ENCODE peak calls at places on chromosomes 2 and 18, in five cellular contexts. C, T, W, D and F are unnamed samples. For H3K4me1, the result is how much of the 10 kb centered on the place peaks cover.

GRCh38 chr2:100606740-100607343 is 44.0 kb downstream of the PDCL3 start:
- DNase-seq in D (peak), C (no peak), T (peak), W (peak), F (no peak)

GRCh38 chr18:8253943-8254342 is 355.3 kb upstream of the RAB12 start:
- DNase-seq in T (no peak), D (no peak), C (no peak), W (no peak), F (peak)

GRCh38 chr2:64654993-64655666 is 1.4 kb upstream of the SERTAD2 start:
- DNase-seq in W (no peak), D (peak), T (peak), C (no peak), F (peak)

GRCh38 chr18:23784811-23785245 is 95.6 kb downstream of the LAMA3 start:
- DNase-seq in D (no peak), C (no peak), W (peak), T (peak), F (peak)

GRCh38 chr2:1842945-1843344 is 98.6 kb upstream of the PXDN start:
- DNase-seq in W (no peak), C (no peak), D (no peak), T (no peak), F (no peak)

GRCh38 chr2:128260239-128261138 is 58.2 kb downstream of the HS6ST1 start:
- DNase-seq in D (no peak), C (no peak), T (peak), W (peak), F (peak)

GRCh38 chr2:171798156-171798815 is 95.8 kb downstream of the SLC25A12 start:
- DNase-seq in T (peak), D (no peak), C (no peak), W (peak), F (no peak)

GRCh38 chr18:2326999-2327398 is 244.3 kb downstream of the METTL4 start:
- DNase-seq in D (no peak), C (no peak), T (no peak), W (peak), F (peak)

GRCh38 chr18:73670536-73670935 is 477.1 kb downstream of the FBXO15 start:
- DNase-seq in C (no peak), D (no peak), W (no peak), T (no peak), F (no peak)

GRCh38 chr2:28088970-28089369 is 198.4 kb downstream of the BABAM2 start:
- DNase-seq in T (peak), W (peak), C (no peak), D (no peak), F (no peak)

GRCh38 chr18:65587491-65587890 is 163.3 kb upstream of the CDH7 start:
- DNase-seq in W (no peak), T (no peak), D (no peak), C (no peak), F (no peak)

GRCh38 chr2:171109020-171109419 is 51.7 kb downstream of the TLK1 start:
- DNase-seq in C (no peak), D (no peak), T (no peak), W (no peak), F (no peak)

GRCh38 chr2:207836526-207837133 is 66.9 kb upstream of the FZD5 start:
- DNase-seq in C (no peak), T (no peak), W (no peak), D (no peak), F (no peak)

GRCh38 chr2:200194746-200195145 is 111.7 kb upstream of the SPATS2L start:
- DNase-seq in D (no peak), W (no peak), C (no peak), T (no peak), F (no peak)

GRCh38 chr2:100208375-100208774 is 66.0 kb upstream of the AFF3 start:
- DNase-seq in W (no peak), T (no peak), C (no peak), D (no peak), F (no peak)

GRCh38 chr2:11553661-11554429 is 20.0 kb downstream of the GREB1 start:
- DNase-seq in T (peak), C (no peak), D (no peak), W (peak), F (peak)

GRCh38 chr2:43430489-43430888 is 165.3 kb downstream of the THADA start:
- DNase-seq in D (no peak), C (no peak), T (no peak), W (no peak), F (no peak)

GRCh38 chr2:194087569-194087968 is 1569.5 kb upstream of the SLC39A10 start:
- DNase-seq in C (no peak), T (no peak), W (no peak), D (no peak), F (peak)

GRCh38 chr18:62018034-62018760 is 125.4 kb upstream of the RNF152 start:
- DNase-seq in T (peak), C (no peak), D (no peak), W (peak), F (peak)

GRCh38 chr2:100235098-100235497 is 87.2 kb downstream of the LONRF2 start:
- DNase-seq in C (no peak), D (peak), W (no peak), T (peak), F (no peak)

GRCh38 chr2:121194626-121195025 is 90.4 kb downstream of the TFCP2L1 start:
- DNase-seq in W (no peak), C (no peak), D (no peak), T (no peak), F (no peak)

GRCh38 chr2:27902143-27902542 is 11.6 kb downstream of the BABAM2 start:
- DNase-seq in C (no peak), T (no peak), D (no peak), W (no peak), F (no peak)

GRCh38 chr2:97675714-97676113 is 6.2 kb downstream of the C2orf92 start:
- DNase-seq in T (no peak), C (no peak), D (no peak), W (no peak), F (peak)

GRCh38 chr2:157769866-157770265 is 106.3 kb downstream of the ACVR1 start:
- DNase-seq in W (no peak), D (no peak), T (no peak), C (no peak), F (no peak)

GRCh38 chr2:189679224-189679623 is 4.8 kb downstream of the ANKAR start:
- DNase-seq in W (no peak), C (no peak), T (no peak), D (no peak), F (no peak)

GRCh38 chr2:96647681-96648080 is 5.1 kb downstream of the FER1L5 start:
- DNase-seq in W (no peak), C (no peak), T (no peak), D (no peak), F (no peak)

GRCh38 chr18:79558196-79559120 is 121.1 kb upstream of the CTDP1 start:
- DNase-seq in W (no peak), C (peak), T (no peak), D (no peak), F (no peak)

GRCh38 chr2:207351171-207351570 is 178.6 kb upstream of the CREB1 start:
- DNase-seq in T (no peak), D (no peak), C (no peak), W (no peak), F (no peak)

GRCh38 chr2:240455719-240456606 is 20.5 kb downstream of the GPC1 start:
- DNase-seq in D (no peak), C (peak), T (peak), W (no peak), F (no peak)

GRCh38 chr2:41940715-41941114 is 107.1 kb upstream of the PKDCC start:
- DNase-seq in C (no peak), D (no peak), W (no peak), T (peak), F (no peak)

GRCh38 chr2:18790465-18791171 is 201.2 kb upstream of the NT5C1B start:
- DNase-seq in T (peak), C (no peak), W (no peak), D (no peak), F (no peak)

GRCh38 chr2:64595397-64596160 is 58.1 kb downstream of the SERTAD2 start:
- DNase-seq in C (no peak), T (peak), W (peak), D (peak), F (peak)

GRCh38 chr2:30373881-30374302 is 73.2 kb upstream of the LCLAT1 start:
- DNase-seq in W (peak), C (no peak), T (peak), D (no peak), F (no peak)

GRCh38 chr2:241894681-241895426 is 25.3 kb downstream of the RTP5 start:
- DNase-seq in D (no peak), T (no peak), C (peak), W (no peak), F (no peak)

GRCh38 chr2:205435970-205436369 is 246.3 kb upstream of the NRP2 start:
- DNase-seq in D (no peak), T (peak), W (peak), C (no peak), F (no peak)

GRCh38 chr2:181678033-181678586 is 2.2 kb downstream of the NEUROD1 start:
- DNase-seq in W (peak), C (peak), D (no peak), T (peak), F (peak)

GRCh38 chr2:216142540-216142939 is 33.4 kb downstream of the XRCC5 start:
- DNase-seq in T (peak), W (peak), C (no peak), D (no peak), F (no peak)

GRCh38 chr2:53353372-53354111 is 414.1 kb upstream of the CHAC2 start:
- DNase-seq in W (no peak), D (no peak), T (peak), C (no peak), F (peak)

GRCh38 chr2:174590928-174591648 is 6.5 kb downstream of the WIPF1 start:
- DNase-seq in D (no peak), W (peak), T (no peak), C (no peak), F (no peak)
- H3K4me3 ChIP-seq in D (no peak), W (no peak), T (no peak), C (no peak), F (no peak)

DNA sequence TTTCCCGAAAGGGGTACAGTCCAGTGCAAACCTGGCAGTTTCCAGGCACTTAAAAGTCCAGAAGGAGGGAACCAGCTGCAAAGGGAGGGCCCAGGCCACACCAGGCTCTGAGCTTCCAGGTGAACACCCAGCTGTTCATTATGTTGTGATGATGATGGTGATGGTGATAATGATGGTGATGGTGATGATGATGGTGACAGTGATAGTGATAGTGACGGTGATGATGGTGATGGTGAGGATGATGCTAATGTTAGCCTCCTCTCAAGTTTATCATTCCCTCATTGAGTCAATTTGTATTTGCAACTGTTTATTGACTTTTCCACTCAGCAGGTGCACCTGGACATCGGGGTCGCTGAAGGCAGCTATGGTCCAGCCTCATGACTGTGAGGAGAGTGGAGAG is 199.4 kb upstream of the ID2 start:
- DNase-seq in C (no peak), W (no peak), T (no peak), D (no peak), F (no peak)
- H3K4me1 ChIP-seq in C (under half), W (under half), T (under half), D (half or more), F (under half)

DNA sequence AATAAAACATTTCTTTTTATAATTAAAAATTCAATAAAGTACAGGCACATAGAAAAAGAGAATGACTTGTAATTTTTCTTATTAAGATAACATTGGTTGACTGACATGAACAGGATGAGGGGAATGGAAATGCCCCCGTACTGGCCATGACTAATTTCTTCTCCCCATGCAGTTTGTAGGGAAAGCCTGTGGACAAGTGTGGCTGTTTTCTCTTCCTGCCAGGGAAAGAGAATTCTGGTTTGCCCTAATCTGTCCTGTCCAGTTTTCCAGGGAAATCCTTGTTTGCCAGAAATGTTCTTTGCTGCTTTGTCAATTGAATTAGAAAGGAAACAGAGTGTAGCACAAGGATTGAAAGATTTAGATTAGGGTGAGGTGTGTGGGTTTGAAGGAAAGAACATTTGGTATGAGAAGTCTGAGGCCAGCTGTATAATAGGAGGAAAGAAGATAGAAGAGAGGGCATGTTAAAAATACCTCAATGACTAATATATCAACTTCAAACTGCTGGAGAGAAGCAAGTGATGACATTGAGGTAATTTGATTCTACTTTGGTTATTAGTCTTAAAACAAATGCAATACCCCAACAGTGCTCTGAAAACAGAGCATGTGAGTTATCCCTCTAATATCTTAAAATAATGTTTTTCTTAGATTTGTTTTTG is 593.9 kb upstream of the ZNF804A start:
- DNase-seq in T (no peak), W (peak), C (no peak), D (no peak), F (peak)
- H3K4me3 ChIP-seq in T (no peak), W (no peak), C (no peak), D (no peak), F (peak)

GRCh38 chr2:119696494-119697030 is 17.6 kb downstream of the TMEM177 start:
- DNase-seq in C (no peak), T (no peak), W (no peak), D (peak), F (no peak)
- H3K4me1 ChIP-seq in C (under half), T (under half), W (under half), D (under half), F (under half)

GRCh38 chr18:41058351-41059125 is 896.5 kb upstream of the PIK3C3 start:
- DNase-seq in C (no peak), D (no peak), W (peak), T (no peak), F (no peak)

GRCh38 chr18:41064916-41065315 is 890.1 kb upstream of the PIK3C3 start:
- DNase-seq in C (no peak), D (no peak), T (no peak), W (no peak), F (no peak)

GRCh38 chr18:41059126-41059415 is 896.0 kb upstream of the PIK3C3 start:
- DNase-seq in C (no peak), W (no peak), T (no peak), D (no peak), F (no peak)

GRCh38 chr18:41060967-41061366 is 894.1 kb upstream of the PIK3C3 start:
- DNase-seq in D (no peak), C (no peak), W (no peak), T (peak), F (no peak)
- H3K4me3 ChIP-seq in D (no peak), C (no peak), W (no peak), T (no peak), F (no peak)

GRCh38 chr2:144351687-144352086 is 168.2 kb downstream of the ZEB2 start:
- DNase-seq in D (no peak), W (no peak), T (no peak), C (no peak), F (no peak)

GRCh38 chr2:144357623-144358400 is 162.1 kb downstream of the ZEB2 start:
- DNase-seq in C (no peak), W (peak), D (no peak), T (peak), F (peak)

GRCh38 chr2:144356402-144356801 is 163.5 kb downstream of the ZEB2 start:
- DNase-seq in D (no peak), T (peak), W (peak), C (no peak), F (no peak)

GRCh38 chr2:144358531-144358930 is 161.4 kb downstream of the ZEB2 start:
- DNase-seq in T (no peak), D (no peak), C (no peak), W (no peak), F (no peak)

GRCh38 chr2:144354953-144355352 is 165.0 kb downstream of the ZEB2 start:
- DNase-seq in W (no peak), C (no peak), T (peak), D (no peak), F (no peak)
- H3K4me1 ChIP-seq in W (under half), C (under half), T (under half), D (under half), F (under half)

DNA sequence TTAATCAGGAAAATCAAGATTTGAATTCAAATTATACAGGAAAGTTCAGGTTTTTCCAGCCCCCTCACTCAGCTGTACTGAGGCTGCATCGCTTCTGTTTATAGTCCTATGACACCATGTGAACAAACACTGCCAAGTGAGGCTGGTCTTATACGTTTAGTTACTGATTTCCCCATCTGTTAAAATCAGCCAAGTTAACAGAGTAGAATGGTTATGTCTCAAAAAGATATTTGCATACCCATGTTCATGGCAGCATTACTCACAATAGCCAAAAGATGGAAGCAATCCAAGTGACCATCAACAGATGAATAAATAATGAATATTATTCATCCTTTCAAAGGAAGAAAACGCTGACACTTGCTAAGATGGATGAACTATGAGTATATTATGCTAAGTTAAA is 43.8 kb downstream of the REEP1 start:
- DNase-seq in W (peak), D (no peak), C (no peak), T (no peak), F (no peak)
- H3K4me3 ChIP-seq in W (no peak), D (no peak), C (no peak), T (no peak), F (no peak)

GRCh38 chr2:66522591-66523379 is 87.9 kb downstream of the MEIS1 start:
- DNase-seq in C (no peak), D (no peak), W (no peak), T (peak), F (no peak)
- H3K4me1 ChIP-seq in C (under half), D (under half), W (under half), T (under half), F (under half)

GRCh38 chr2:82089518-82089917 is 1785.0 kb upstream of the LRRTM1 start:
- DNase-seq in T (no peak), W (no peak), C (no peak), D (no peak), F (no peak)
- H3K4me3 ChIP-seq in T (no peak), W (no peak), C (no peak), D (no peak), F (no peak)